ENCODE peak calls at places on chromosomes 4 and X, in seven cellular contexts. K is A549, B is heart right ventricle, E is adrenal gland, S is heart left ventricle, P is upper lobe of left lung, U is thyroid gland. Y is an unnamed sample.

GRCh38 chrX:83416273-83416672 is 91.8 kb upstream of the POU3F4 start:
- DNase-seq in K (no peak), B (no peak), E (no peak), S (no peak), P (no peak), U (no peak), Y (peak)

GRCh38 chr4:147674073-147674472 is 9.9 kb downstream of the PRMT9 start:
- DNase-seq in K (no peak), B (no peak), E (no peak), S (no peak), P (no peak), U (no peak), Y (no peak)

GRCh38 chrX:122238801-122239200 is 945.3 kb upstream of the GRIA3 start:
- DNase-seq in K (no peak), B (no peak), E (peak), S (no peak), P (no peak), U (no peak), Y (no peak)

GRCh38 chr4:163592207-163592606 is 97.7 kb downstream of the TMA16 start:
- DNase-seq in K (no peak), B (no peak), E (no peak), S (no peak), P (no peak), U (no peak), Y (no peak)

GRCh38 chr4:18508801-18509200 is 487.2 kb upstream of the LCORL start:
- DNase-seq in K (no peak), B (no peak), E (no peak), S (no peak), P (no peak), U (no peak), Y (no peak)

GRCh38 chr4:7359302-7360063 is 75.2 kb downstream of the PSAPL1 start:
- DNase-seq in K (no peak), B (no peak), E (no peak), S (no peak), P (peak), U (peak), Y (no peak)

GRCh38 chr4:3266076-3266475 is 17.1 kb downstream of the MSANTD1 start:
- DNase-seq in K (no peak), B (no peak), E (peak), S (no peak), P (no peak), U (no peak), Y (no peak)

GRCh38 chr4:57110635-57111546 is 706 bp upstream of the IGFBP7 start:
- DNase-seq in K (no peak), B (peak), E (peak), S (peak), P (peak), U (peak), Y (peak)

GRCh38 chr4:122044496-122044895 is 92.6 kb upstream of the TRPC3 start:
- DNase-seq in K (no peak), B (no peak), E (no peak), S (no peak), P (no peak), U (no peak), Y (peak)

GRCh38 chr4:186882293-186882692 is 158.6 kb upstream of the FAT1 start:
- DNase-seq in K (no peak), B (no peak), E (no peak), S (no peak), P (no peak), U (no peak), Y (no peak)

GRCh38 chr4:56764775-56765174 is 56.7 kb downstream of the SPINK2 start:
- DNase-seq in K (no peak), B (no peak), E (no peak), S (no peak), P (no peak), U (no peak), Y (no peak)

DNA sequence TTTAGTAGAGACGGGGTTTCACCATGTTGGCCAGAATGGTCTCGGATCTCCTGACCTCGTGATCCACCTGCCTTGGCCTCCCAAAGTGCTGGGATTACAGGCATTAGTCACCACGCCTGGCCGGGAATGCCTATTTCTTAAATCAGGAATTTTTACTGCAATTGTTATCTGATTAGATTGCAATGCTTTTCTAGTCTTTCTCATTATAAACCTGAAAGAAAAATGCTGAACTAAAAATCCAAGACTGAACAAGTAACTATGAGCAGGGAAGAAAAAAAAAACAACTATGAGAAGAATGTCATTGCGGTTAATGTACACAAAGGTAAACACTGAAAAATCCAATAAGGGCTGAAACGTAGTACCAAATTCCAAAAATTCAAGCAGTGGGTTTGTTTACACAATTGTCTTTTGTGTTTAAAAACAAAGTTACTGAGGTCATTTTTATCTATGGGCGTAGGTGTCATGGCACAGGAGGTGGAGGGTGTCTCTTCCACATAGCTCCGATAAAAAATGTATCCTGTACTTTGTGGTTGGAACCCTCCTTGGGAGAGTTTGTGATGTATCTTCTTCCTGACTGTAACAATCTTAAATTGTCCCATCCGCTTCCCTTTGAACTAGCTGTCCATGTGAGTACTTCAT is 11.0 kb upstream of the TMEM156 start:
- DNase-seq in K (no peak), B (no peak), E (no peak), S (no peak), P (no peak), U (no peak), Y (peak)
- H3K27ac ChIP-seq in K (peak), B (peak), E (peak), S (peak), P (peak), U (peak), Y (no peak)

DNA sequence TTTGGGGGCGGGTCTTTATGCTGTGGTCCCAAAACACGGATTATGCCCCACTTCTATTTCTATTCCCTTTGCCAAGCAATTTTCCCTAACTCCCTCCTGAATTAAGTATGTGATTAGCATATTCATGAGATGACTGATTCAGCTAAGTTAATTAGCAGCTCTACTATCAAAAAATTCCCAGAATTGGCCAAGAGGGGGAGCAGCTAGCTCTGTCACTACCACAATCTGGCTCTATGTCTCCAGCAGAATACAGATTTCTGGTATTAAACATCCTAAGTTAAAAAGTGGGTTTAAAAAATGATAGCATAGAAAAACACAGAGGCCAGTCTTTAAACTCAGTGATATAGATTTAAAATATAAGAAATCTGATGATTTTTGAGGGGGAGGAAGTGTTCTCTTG is 80.3 kb downstream of the GPC4 start:
- DNase-seq in K (peak), B (no peak), E (peak), S (peak), P (no peak), U (no peak), Y (peak)
- TF ChIP-seq CTCF in K (peak), B (peak), E (peak), S (peak), P (peak), U (peak), Y (peak)

GRCh38 chrX:101091817-101092216 is 6.2 kb upstream of the CENPI start:
- DNase-seq in K (no peak), B (no peak), E (no peak), S (no peak), P (no peak), U (no peak), Y (no peak)

GRCh38 chrX:101097546-101098453 is at the start of gene CENPI:
- DNase-seq in K (peak), B (peak), E (peak), S (peak), P (peak), U (peak), Y (peak)
- H3K27ac ChIP-seq in K (peak), B (peak), E (peak), S (peak), P (peak), U (peak), Y (peak)

GRCh38 chr4:46937493-46937892 is 28.4 kb upstream of the COX7B2 start:
- DNase-seq in K (no peak), B (no peak), E (no peak), S (no peak), P (no peak), U (no peak), Y (peak)
- TF ChIP-seq CTCF in K (no peak), B (peak), E (no peak), S (no peak), P (no peak), U (no peak), Y (peak)

GRCh38 chrX:48584698-48585097 is 10.4 kb downstream of the RBM3 start:
- DNase-seq in K (no peak), B (no peak), E (no peak), S (no peak), P (no peak), U (no peak), Y (no peak)

GRCh38 chrX:48589482-48590162 is 7.7 kb upstream of the WDR13 start:
- DNase-seq in K (no peak), B (no peak), E (no peak), S (no peak), P (no peak), U (peak), Y (no peak)

GRCh38 chrX:48592971-48593370 is 4.3 kb upstream of the WDR13 start:
- DNase-seq in K (no peak), B (no peak), E (no peak), S (no peak), P (no peak), U (no peak), Y (peak)

GRCh38 chrX:48595929-48596328 is 1.4 kb upstream of the WDR13 start:
- DNase-seq in K (no peak), B (no peak), E (no peak), S (no peak), P (no peak), U (no peak), Y (no peak)

GRCh38 chrX:48590203-48591103 is 6.8 kb upstream of the WDR13 start:
- DNase-seq in K (no peak), B (no peak), E (no peak), S (no peak), P (no peak), U (no peak), Y (no peak)
- H3K27ac ChIP-seq in K (no peak), B (peak), E (peak), S (peak), P (peak), U (peak), Y (no peak)

DNA sequence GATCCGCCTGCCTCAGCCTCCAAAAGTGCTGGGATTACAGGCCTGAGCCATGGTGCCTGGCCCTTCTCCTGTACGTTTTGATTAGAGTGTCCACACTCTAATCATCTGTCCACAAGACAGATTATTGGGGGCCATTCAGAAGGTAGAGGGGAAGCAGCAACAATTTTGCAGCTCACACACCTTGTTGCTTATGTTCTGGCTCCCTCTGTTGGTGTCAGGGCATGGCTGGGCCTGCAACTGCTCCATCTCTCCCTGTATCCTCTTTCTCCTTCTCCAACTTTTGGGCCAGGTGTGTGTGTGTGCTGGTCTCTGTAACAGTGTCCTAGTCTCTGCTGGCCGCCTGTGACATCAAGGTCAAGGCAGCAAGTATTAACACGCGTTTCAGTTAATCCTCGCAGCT is 125.5 kb upstream of the MBNL3 start:
- DNase-seq in K (no peak), B (no peak), E (peak), S (no peak), P (no peak), U (no peak), Y (no peak)
- TF ChIP-seq CTCF in K (no peak), B (no peak), E (peak), S (no peak), P (no peak), U (no peak), Y (peak)

Y was measured in cardiac muscle cell.